ENCODE peak calls at places on chromosomes 3 and 15, in five cellular contexts. One of them, this sample, is unnamed.

GRCh38 chr15:45456212-45457106 is 66.1 kb downstream of the SLC30A4 start:
- DNase-seq in HEK293T: peak; percentile 14
- DNase-seq in RWPE1: peak; percentile 98
- DNase-seq in glutamatergic neuron: peak; percentile 32
- DNase-seq in astrocyte of the spinal cord: peak; percentile 99
- DNase-seq in this sample: peak; percentile 30

GRCh38 chr3:169662215-169663070 is 1.1 kb downstream of the MECOM start:
- DNase-seq in HEK293T: peak; percentile 68
- DNase-seq in RWPE1: peak; percentile 65
- DNase-seq in glutamatergic neuron: peak; percentile 81
- DNase-seq in astrocyte of the spinal cord: peak; percentile 63
- DNase-seq in this sample: peak; percentile 90

GRCh38 chr3:137525471-137525870 is 238.6 kb upstream of the SOX14 start:
- DNase-seq in HEK293T: no peak
- DNase-seq in RWPE1: no peak
- DNase-seq in glutamatergic neuron: no peak
- DNase-seq in astrocyte of the spinal cord: no peak
- DNase-seq in this sample: no peak

GRCh38 chr3:64551697-64552096 is 136.1 kb downstream of the ADAMTS9 start:
- DNase-seq in HEK293T: no peak
- DNase-seq in RWPE1: no peak
- DNase-seq in glutamatergic neuron: no peak
- DNase-seq in astrocyte of the spinal cord: no peak
- DNase-seq in this sample: no peak

GRCh38 chr3:168081171-168081771 is 14.5 kb downstream of the GOLIM4 start:
- DNase-seq in HEK293T: no peak
- DNase-seq in RWPE1: no peak
- DNase-seq in glutamatergic neuron: no peak
- DNase-seq in astrocyte of the spinal cord: no peak
- DNase-seq in this sample: no peak

GRCh38 chr15:62083168-62084154 is 16.7 kb downstream of the C2CD4A start:
- DNase-seq in HEK293T: no peak
- DNase-seq in RWPE1: no peak
- DNase-seq in glutamatergic neuron: no peak
- DNase-seq in astrocyte of the spinal cord: no peak
- DNase-seq in this sample: no peak

GRCh38 chr15:42131826-42132806 is 24.3 kb downstream of the PLA2G4F start:
- DNase-seq in HEK293T: no peak
- DNase-seq in RWPE1: no peak
- DNase-seq in glutamatergic neuron: no peak
- DNase-seq in astrocyte of the spinal cord: no peak
- DNase-seq in this sample: no peak

GRCh38 chr3:128735287-128735686 is 9.3 kb downstream of the RAB7A start:
- DNase-seq in HEK293T: no peak
- DNase-seq in RWPE1: no peak
- DNase-seq in glutamatergic neuron: no peak
- DNase-seq in astrocyte of the spinal cord: no peak
- DNase-seq in this sample: no peak

GRCh38 chr15:64837502-64837901 is 4.2 kb upstream of the PLEKHO2 start:
- DNase-seq in HEK293T: no peak
- DNase-seq in RWPE1: no peak
- DNase-seq in glutamatergic neuron: no peak
- DNase-seq in astrocyte of the spinal cord: no peak
- DNase-seq in this sample: no peak

GRCh38 chr15:83208357-83208661 is 686 bp upstream of the HDGFL3 start:
- DNase-seq in HEK293T: no peak
- DNase-seq in RWPE1: no peak
- DNase-seq in glutamatergic neuron: no peak
- DNase-seq in astrocyte of the spinal cord: peak; percentile 30
- DNase-seq in this sample: no peak

GRCh38 chr3:25781758-25782594 is 1.3 kb downstream of the NGLY1 start:
- DNase-seq in HEK293T: no peak
- DNase-seq in RWPE1: no peak
- DNase-seq in glutamatergic neuron: no peak
- DNase-seq in astrocyte of the spinal cord: no peak
- DNase-seq in this sample: no peak

GRCh38 chr15:99408236-99409096 is 157.2 kb downstream of the LRRC28 start:
- DNase-seq in HEK293T: no peak
- DNase-seq in RWPE1: no peak
- DNase-seq in glutamatergic neuron: no peak
- DNase-seq in astrocyte of the spinal cord: peak; percentile 93
- DNase-seq in this sample: peak; percentile 58

GRCh38 chr3:63819151-63819398 is at the start of gene C3orf49:
- DNase-seq in HEK293T: no peak
- DNase-seq in RWPE1: no peak
- DNase-seq in glutamatergic neuron: no peak
- DNase-seq in astrocyte of the spinal cord: no peak
- DNase-seq in this sample: no peak

GRCh38 chr15:88866295-88866881 is 29.0 kb downstream of the HAPLN3 start:
- DNase-seq in HEK293T: no peak
- DNase-seq in RWPE1: no peak
- DNase-seq in glutamatergic neuron: no peak
- DNase-seq in astrocyte of the spinal cord: no peak
- DNase-seq in this sample: no peak

GRCh38 chr15:76903251-76903681 is 1.9 kb downstream of the SCAPER start:
- DNase-seq in HEK293T: no peak
- DNase-seq in RWPE1: no peak
- DNase-seq in glutamatergic neuron: no peak
- DNase-seq in astrocyte of the spinal cord: peak; percentile 9
- DNase-seq in this sample: no peak

GRCh38 chr3:56899851-56900250 is 98.1 kb upstream of the ARHGEF3 start:
- DNase-seq in HEK293T: no peak
- DNase-seq in RWPE1: no peak
- DNase-seq in glutamatergic neuron: no peak
- DNase-seq in astrocyte of the spinal cord: no peak
- DNase-seq in this sample: no peak

GRCh38 chr3:27923349-27924068 is 201.4 kb upstream of the EOMES start:
- DNase-seq in HEK293T: no peak
- DNase-seq in RWPE1: no peak
- DNase-seq in glutamatergic neuron: no peak
- DNase-seq in astrocyte of the spinal cord: no peak
- DNase-seq in this sample: no peak

GRCh38 chr15:89642106-89642505 is 13.2 kb downstream of the KIF7 start:
- DNase-seq in HEK293T: no peak
- DNase-seq in RWPE1: no peak
- DNase-seq in glutamatergic neuron: no peak
- DNase-seq in astrocyte of the spinal cord: no peak
- DNase-seq in this sample: no peak

GRCh38 chr3:193240850-193241706 is at the start of gene PLAAT1:
- DNase-seq in HEK293T: peak; percentile 84
- DNase-seq in RWPE1: peak; percentile 87
- DNase-seq in glutamatergic neuron: peak; percentile 82
- DNase-seq in astrocyte of the spinal cord: peak; percentile 58
- DNase-seq in this sample: peak; percentile 83

GRCh38 chr15:23690450-23690852 is 3.3 kb upstream of the NDN start:
- DNase-seq in HEK293T: no peak
- DNase-seq in RWPE1: no peak
- DNase-seq in glutamatergic neuron: peak; percentile 57
- DNase-seq in astrocyte of the spinal cord: peak; percentile 38
- DNase-seq in this sample: peak; percentile 10

GRCh38 chr3:132180337-132180791 is 136.8 kb upstream of the ACP3 start:
- DNase-seq in HEK293T: peak; percentile 45
- DNase-seq in RWPE1: peak; percentile 57
- DNase-seq in glutamatergic neuron: no peak
- DNase-seq in astrocyte of the spinal cord: peak; percentile 76
- DNase-seq in this sample: peak; percentile 18

GRCh38 chr3:67006460-67006859 is 8.4 kb downstream of the KBTBD8 start:
- DNase-seq in HEK293T: no peak
- DNase-seq in RWPE1: no peak
- DNase-seq in glutamatergic neuron: no peak
- DNase-seq in astrocyte of the spinal cord: peak; percentile 30
- DNase-seq in this sample: no peak

GRCh38 chr15:76310470-76311070 is 699 bp downstream of the ETFA start:
- DNase-seq in HEK293T: peak; percentile 34
- DNase-seq in RWPE1: no peak
- DNase-seq in glutamatergic neuron: peak; percentile 34
- DNase-seq in astrocyte of the spinal cord: peak; percentile 25
- DNase-seq in this sample: peak; percentile 28

GRCh38 chr3:63061449-63061848 is 186.2 kb upstream of the CADPS start:
- DNase-seq in HEK293T: no peak
- DNase-seq in RWPE1: no peak
- DNase-seq in glutamatergic neuron: no peak
- DNase-seq in astrocyte of the spinal cord: no peak
- DNase-seq in this sample: no peak

GRCh38 chr3:197750863-197751737 is 1.4 kb downstream of the FYTTD1 start:
- DNase-seq in HEK293T: no peak
- DNase-seq in RWPE1: peak; percentile 30
- DNase-seq in glutamatergic neuron: peak; percentile 33
- DNase-seq in astrocyte of the spinal cord: peak; percentile 52
- DNase-seq in this sample: peak; percentile 47

GRCh38 chr3:71130516-71131384 is 452.8 kb downstream of the FOXP1 start:
- DNase-seq in HEK293T: peak; percentile 34
- DNase-seq in RWPE1: peak; percentile 30
- DNase-seq in glutamatergic neuron: no peak
- DNase-seq in astrocyte of the spinal cord: peak; percentile 90
- DNase-seq in this sample: peak; percentile 29

GRCh38 chr15:51266548-51266947 is 71.8 kb downstream of the CYP19A1 start:
- DNase-seq in HEK293T: no peak
- DNase-seq in RWPE1: no peak
- DNase-seq in glutamatergic neuron: no peak
- DNase-seq in astrocyte of the spinal cord: no peak
- DNase-seq in this sample: no peak

GRCh38 chr3:188860147-188860546 is 311.6 kb upstream of the TPRG1 start:
- DNase-seq in HEK293T: no peak
- DNase-seq in RWPE1: peak; percentile 18
- DNase-seq in glutamatergic neuron: no peak
- DNase-seq in astrocyte of the spinal cord: peak; percentile 39
- DNase-seq in this sample: no peak

GRCh38 chr3:187013080-187013838 is 82.9 kb downstream of the ST6GAL1 start:
- DNase-seq in HEK293T: no peak
- DNase-seq in RWPE1: no peak
- DNase-seq in glutamatergic neuron: no peak
- DNase-seq in astrocyte of the spinal cord: peak; percentile 61
- DNase-seq in this sample: no peak

GRCh38 chr3:114478806-114479205 is 185.0 kb downstream of the TIGIT start:
- DNase-seq in HEK293T: no peak
- DNase-seq in RWPE1: no peak
- DNase-seq in glutamatergic neuron: no peak
- DNase-seq in astrocyte of the spinal cord: no peak
- DNase-seq in this sample: no peak

GRCh38 chr15:64883997-64884511 is 27.6 kb upstream of the ANKDD1A start:
- DNase-seq in HEK293T: no peak
- DNase-seq in RWPE1: peak; percentile 83
- DNase-seq in glutamatergic neuron: no peak
- DNase-seq in astrocyte of the spinal cord: peak; percentile 71
- DNase-seq in this sample: peak; percentile 78

GRCh38 chr15:75407083-75407482 is 38.7 kb upstream of the MAN2C1 start:
- DNase-seq in HEK293T: no peak
- DNase-seq in RWPE1: no peak
- DNase-seq in glutamatergic neuron: no peak
- DNase-seq in astrocyte of the spinal cord: no peak
- DNase-seq in this sample: no peak

GRCh38 chr3:46019707-46020106 is 7.6 kb downstream of the XCR1 start:
- DNase-seq in HEK293T: no peak
- DNase-seq in RWPE1: no peak
- DNase-seq in glutamatergic neuron: no peak
- DNase-seq in astrocyte of the spinal cord: no peak
- DNase-seq in this sample: no peak

GRCh38 chr3:195609229-195609628 is 25.5 kb upstream of the APOD start:
- DNase-seq in HEK293T: no peak
- DNase-seq in RWPE1: no peak
- DNase-seq in glutamatergic neuron: no peak
- DNase-seq in astrocyte of the spinal cord: no peak
- DNase-seq in this sample: no peak

GRCh38 chr15:98083203-98083910 is 122.9 kb downstream of the ARRDC4 start:
- DNase-seq in HEK293T: peak; percentile 34
- DNase-seq in RWPE1: no peak
- DNase-seq in glutamatergic neuron: no peak
- DNase-seq in astrocyte of the spinal cord: no peak
- DNase-seq in this sample: no peak

GRCh38 chr3:41369838-41370237 is 170.5 kb downstream of the CTNNB1 start:
- DNase-seq in HEK293T: peak; percentile 33
- DNase-seq in RWPE1: no peak
- DNase-seq in glutamatergic neuron: no peak
- DNase-seq in astrocyte of the spinal cord: peak; percentile 14
- DNase-seq in this sample: no peak

GRCh38 chr3:68861521-68861920 is 70.8 kb downstream of the TAFA4 start:
- DNase-seq in HEK293T: no peak
- DNase-seq in RWPE1: no peak
- DNase-seq in glutamatergic neuron: no peak
- DNase-seq in astrocyte of the spinal cord: no peak
- DNase-seq in this sample: no peak

GRCh38 chr3:112027839-112028238 is 6.7 kb upstream of the TMPRSS7 start:
- DNase-seq in HEK293T: no peak
- DNase-seq in RWPE1: no peak
- DNase-seq in glutamatergic neuron: no peak
- DNase-seq in astrocyte of the spinal cord: no peak
- DNase-seq in this sample: no peak

GRCh38 chr3:31572605-31573459 is 40.1 kb downstream of the STT3B start:
- DNase-seq in HEK293T: no peak
- DNase-seq in RWPE1: no peak
- DNase-seq in glutamatergic neuron: no peak
- DNase-seq in astrocyte of the spinal cord: no peak
- DNase-seq in this sample: no peak

This sample was measured in BE2C.